ENCODE peak calls at places on chromosomes 4 and X, in five cellular contexts. K, X, T, P and D are unnamed samples.

GRCh38 chr4:177012918-177013545 is 220.3 kb upstream of the VEGFC start:
- DNase-seq in T (no peak), P (no peak), X (no peak), K (no peak), D (no peak)

GRCh38 chr4:122140834-122141233 is 11.3 kb upstream of the BLTP1 start:
- DNase-seq in T (no peak), P (no peak), K (no peak), X (no peak), D (no peak)

GRCh38 chrX:12292996-12293765 is 154.9 kb downstream of the FRMPD4 start:
- DNase-seq in T (peak), X (peak), P (peak), K (peak), D (no peak)

GRCh38 chr4:14906805-14907204 is 95.5 kb upstream of the CPEB2 start:
- DNase-seq in X (no peak), P (peak), K (no peak), T (no peak), D (no peak)

GRCh38 chr4:57435300-57435699 is 325.1 kb upstream of the IGFBP7 start:
- DNase-seq in P (no peak), T (no peak), K (no peak), X (no peak), D (no peak)

GRCh38 chr4:140252742-140253555 is 99.0 kb upstream of the MAML3 start:
- DNase-seq in P (peak), X (peak), T (no peak), K (peak), D (peak)

GRCh38 chrX:144637731-144638130 is 609.6 kb upstream of the SPANXN1 start:
- DNase-seq in T (no peak), P (peak), K (no peak), X (no peak), D (no peak)

GRCh38 chrX:9676311-9676710 is 89.3 kb downstream of the GPR143 start:
- DNase-seq in P (peak), T (peak), X (peak), K (peak), D (no peak)

GRCh38 chr4:186587416-186588018 is 32.1 kb upstream of the MTNR1A start:
- DNase-seq in P (peak), X (peak), K (peak), T (no peak), D (peak)

GRCh38 chr4:47349323-47349722 is 114.2 kb downstream of the COMMD8 start:
- DNase-seq in P (peak), X (no peak), T (no peak), K (peak), D (no peak)
- H3K4me3 ChIP-seq in P (no peak), X (no peak), T (no peak), K (no peak), D (no peak)

GRCh38 chr4:38510201-38510600 is 153.8 kb upstream of the KLF3 start:
- DNase-seq in X (no peak), P (no peak), T (no peak), K (no peak), D (no peak)
- TF ChIP-seq CTCF in X (no peak), P (no peak), T (no peak), K (no peak), D (no peak)

GRCh38 chrX:70478521-70478920 is 33.9 kb downstream of the DLG3 start:
- DNase-seq in X (no peak), T (no peak), K (no peak), P (no peak), D (no peak)

GRCh38 chrX:70479197-70479969 is 34.7 kb downstream of the DLG3 start:
- DNase-seq in T (peak), P (peak), X (peak), K (peak), D (no peak)

GRCh38 chrX:70476934-70477733 is 32.5 kb downstream of the DLG3 start:
- DNase-seq in P (peak), X (peak), T (peak), K (peak), D (no peak)

GRCh38 chrX:70477734-70478075 is 33.1 kb downstream of the DLG3 start:
- DNase-seq in P (no peak), T (no peak), K (no peak), X (no peak), D (no peak)

GRCh38 chrX:70476166-70476933 is 31.7 kb downstream of the DLG3 start:
- DNase-seq in T (no peak), K (no peak), P (no peak), X (no peak), D (no peak)
- H3K4me3 ChIP-seq in T (no peak), K (no peak), P (no peak), X (no peak), D (no peak)

GRCh38 chrX:47958943-47959342 is 44.8 kb downstream of the ZNF182 start:
- DNase-seq in T (no peak), P (no peak), X (no peak), K (no peak), D (no peak)
- TF ChIP-seq CTCF in T (peak), P (no peak), X (peak), K (no peak), D (no peak)

GRCh38 chrX:23785564-23785963 is 2.6 kb downstream of the SAT1 start:
- DNase-seq in T (no peak), X (no peak), P (no peak), K (no peak), D (no peak)
- H3K4me3 ChIP-seq in T (no peak), X (no peak), P (no peak), K (no peak), D (peak)